ENCODE peak calls at places on chromosomes 7 and 10, in five cellular contexts. G is adrenal gland; W is A549; I is naive thymus-derived CD4-positive, alpha-beta T cell; E is GM23248. D is an unnamed sample. For H3K4me1, the result is how much of the 10 kb centered on the place peaks cover.

GRCh38 chr10:52232561-52233350 is 81.3 kb upstream of the DKK1 start:
- DNase-seq in G (no peak), W (peak), I (no peak), E (peak), D (no peak)

GRCh38 chr10:132075909-132076577 is 10.3 kb downstream of the JAKMIP3 start:
- DNase-seq in G (no peak), W (no peak), I (no peak), E (no peak), D (no peak)

GRCh38 chr10:102856758-102857424 is 2.8 kb downstream of the BORCS7 start:
- DNase-seq in G (peak), W (no peak), I (no peak), E (no peak), D (no peak)

GRCh38 chr10:119859422-119860258 is 13.0 kb downstream of the MCMBP start:
- DNase-seq in G (no peak), W (peak), I (peak), E (peak), D (no peak)

GRCh38 chr10:1938317-1938716 is 201.0 kb upstream of the ADARB2 start:
- DNase-seq in G (no peak), W (no peak), I (peak), E (no peak), D (no peak)

GRCh38 chr10:132328738-132329137 is 3.3 kb upstream of the LRRC27 start:
- DNase-seq in G (no peak), W (no peak), I (no peak), E (peak), D (no peak)

GRCh38 chr7:5702876-5703571 is 78.4 kb downstream of the RNF216 start:
- DNase-seq in G (no peak), W (no peak), I (no peak), E (peak), D (no peak)

GRCh38 chr7:12220321-12221046 is 9.4 kb downstream of the TMEM106B start:
- DNase-seq in G (no peak), W (no peak), I (no peak), E (no peak), D (no peak)

GRCh38 chr7:31122649-31123058 is 70.5 kb downstream of the ADCYAP1R1 start:
- DNase-seq in G (peak), W (peak), I (no peak), E (peak), D (peak)

GRCh38 chr7:150629347-150629746 is 2.8 kb downstream of the GIMAP6 start:
- DNase-seq in G (no peak), W (no peak), I (no peak), E (no peak), D (no peak)

GRCh38 chr10:24893127-24893526 is 59.3 kb downstream of the PRTFDC1 start:
- DNase-seq in G (no peak), W (no peak), I (no peak), E (no peak), D (no peak)

GRCh38 chr10:24894728-24895127 is 57.7 kb downstream of the PRTFDC1 start:
- DNase-seq in G (no peak), W (no peak), I (peak), E (no peak), D (no peak)

GRCh38 chr10:24897326-24897926 is 55.0 kb downstream of the PRTFDC1 start:
- DNase-seq in G (no peak), W (peak), I (no peak), E (peak), D (no peak)

GRCh38 chr10:24891823-24892222 is 60.6 kb downstream of the PRTFDC1 start:
- DNase-seq in G (no peak), W (no peak), I (no peak), E (peak), D (no peak)

GRCh38 chr10:24894309-24894708 is 58.1 kb downstream of the PRTFDC1 start:
- DNase-seq in G (no peak), W (no peak), I (no peak), E (peak), D (no peak)
- H3K4me1 ChIP-seq in G (under half), W (half or more), I (under half), E (under half), D (under half)

GRCh38 chr7:2864204-2864985 is 20.3 kb upstream of the GNA12 start:
- DNase-seq in G (no peak), W (no peak), I (no peak), E (peak), D (no peak)

GRCh38 chr7:2864999-2865670 is 21.0 kb upstream of the GNA12 start:
- DNase-seq in G (peak), W (peak), I (peak), E (peak), D (no peak)

GRCh38 chr7:2863461-2864066 is 19.5 kb upstream of the GNA12 start:
- DNase-seq in G (peak), W (peak), I (no peak), E (peak), D (peak)

GRCh38 chr7:2869981-2870380 is 25.9 kb upstream of the GNA12 start:
- DNase-seq in G (no peak), W (no peak), I (no peak), E (no peak), D (no peak)

GRCh38 chr7:2866601-2867000 is 22.5 kb upstream of the GNA12 start:
- DNase-seq in G (no peak), W (no peak), I (no peak), E (no peak), D (no peak)
- H3K4me1 ChIP-seq in G (under half), W (under half), I (under half), E (under half), D (under half)

DNA sequence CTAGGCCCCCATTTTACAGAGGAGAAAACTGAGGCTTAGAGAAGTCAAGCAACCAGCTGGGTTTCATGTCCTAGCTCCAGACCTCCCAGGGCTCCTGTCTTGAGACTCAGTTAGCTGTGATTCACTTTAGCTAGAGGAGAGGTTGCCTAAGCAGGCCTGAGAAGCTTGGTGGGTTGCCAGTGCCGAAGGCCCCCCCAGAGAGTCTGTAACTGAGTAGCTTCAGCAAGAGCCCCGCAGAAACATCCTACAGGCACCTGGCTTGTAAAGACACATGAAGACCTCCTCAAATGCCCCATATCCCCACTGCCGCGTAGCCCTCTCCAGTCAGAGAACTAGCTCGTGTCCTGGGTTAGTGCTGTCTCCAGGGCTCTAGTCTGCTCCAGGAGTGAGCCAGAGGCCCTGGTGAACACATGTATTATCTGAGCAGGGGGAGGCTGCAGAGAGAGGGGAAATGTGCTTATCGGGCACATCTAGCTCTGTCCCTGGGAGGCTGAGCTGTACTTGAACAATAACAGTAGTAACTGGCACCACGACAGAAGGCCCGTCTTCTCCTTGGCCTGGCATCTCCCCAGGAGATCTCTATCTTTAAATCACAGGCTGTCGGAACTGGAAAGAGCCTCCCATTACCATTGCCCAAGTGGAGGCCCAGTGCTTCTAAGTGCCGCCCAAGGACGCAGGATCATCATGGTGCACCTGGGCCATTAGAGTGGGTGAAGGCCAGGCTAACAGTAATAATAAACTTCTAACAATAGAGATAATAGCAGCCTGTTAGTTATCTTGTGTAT is 28.9 kb downstream of the UNC5B start:
- DNase-seq in G (no peak), W (no peak), I (no peak), E (peak), D (no peak)
- H3K4me1 ChIP-seq in G (half or more), W (under half), I (under half), E (under half), D (under half)

GRCh38 chr10:44400553-44400952 is 15.7 kb upstream of the CXCL12 start:
- DNase-seq in G (no peak), W (no peak), I (no peak), E (no peak), D (no peak)

GRCh38 chr10:44397476-44398225 is 12.8 kb upstream of the CXCL12 start:
- DNase-seq in G (no peak), W (no peak), I (no peak), E (peak), D (peak)

GRCh38 chr10:44398747-44399477 is 14.0 kb upstream of the CXCL12 start:
- DNase-seq in G (no peak), W (no peak), I (no peak), E (no peak), D (peak)

GRCh38 chr10:44398271-44398670 is 13.4 kb upstream of the CXCL12 start:
- DNase-seq in G (no peak), W (no peak), I (no peak), E (no peak), D (no peak)

GRCh38 chr10:44399478-44400451 is 14.9 kb upstream of the CXCL12 start:
- DNase-seq in G (no peak), W (no peak), I (no peak), E (peak), D (peak)
- H3K4me1 ChIP-seq in G (under half), W (under half), I (under half), E (under half), D (under half)

GRCh38 chr10:114404171-114405010 is at the start of gene AFAP1L2:
- DNase-seq in G (peak), W (peak), I (no peak), E (peak), D (no peak)

GRCh38 chr10:114402233-114402632 is 2.1 kb downstream of the AFAP1L2 start:
- DNase-seq in G (no peak), W (no peak), I (no peak), E (no peak), D (no peak)

GRCh38 chr10:114401195-114401741 is 3.0 kb downstream of the AFAP1L2 start:
- DNase-seq in G (no peak), W (no peak), I (no peak), E (peak), D (peak)

GRCh38 chr10:114403545-114404161 is 649 bp downstream of the AFAP1L2 start:
- DNase-seq in G (no peak), W (peak), I (no peak), E (peak), D (no peak)

DNA sequence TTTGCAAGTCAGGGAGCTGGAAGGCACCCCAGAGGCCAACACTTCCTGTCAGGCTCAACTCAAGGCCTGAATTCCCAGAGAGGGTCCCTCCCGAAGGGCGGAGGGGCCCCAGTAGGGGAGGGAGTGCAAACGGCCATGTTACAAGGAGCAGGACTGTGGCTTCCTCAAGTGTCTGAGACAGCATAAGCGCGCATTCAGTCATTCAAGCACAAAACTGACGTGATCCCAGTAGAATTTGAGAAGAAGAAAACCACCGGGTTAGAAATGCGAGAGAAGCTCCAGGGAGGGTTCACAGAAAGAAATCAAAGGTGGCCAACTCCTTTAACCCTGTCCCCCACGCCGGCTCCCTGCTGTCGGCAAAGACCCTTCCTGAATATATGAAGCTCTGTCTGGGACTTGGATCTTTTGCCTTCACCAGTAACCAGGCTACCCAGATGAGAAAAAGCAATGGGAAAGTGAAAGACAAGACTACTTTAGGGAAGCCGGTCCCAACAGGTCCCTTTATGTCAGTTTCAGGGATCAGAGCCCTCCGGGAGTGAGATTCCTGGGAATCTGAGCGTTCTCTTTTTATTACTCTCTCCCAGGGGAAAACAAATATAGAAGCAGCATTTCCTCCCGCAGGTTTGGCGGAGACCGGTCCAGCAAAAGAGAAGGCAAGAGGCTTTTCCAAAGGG is 1.3 kb downstream of the AFAP1L2 start:
- DNase-seq in G (no peak), W (no peak), I (no peak), E (no peak), D (no peak)
- H3K4me1 ChIP-seq in G (under half), W (under half), I (under half), E (under half), D (under half)

GRCh38 chr10:93422121-93422520 is 60.0 kb downstream of the MYOF start:
- DNase-seq in G (no peak), W (no peak), I (no peak), E (no peak), D (no peak)
- H3K4me1 ChIP-seq in G (under half), W (under half), I (under half), E (under half), D (under half)

DNA sequence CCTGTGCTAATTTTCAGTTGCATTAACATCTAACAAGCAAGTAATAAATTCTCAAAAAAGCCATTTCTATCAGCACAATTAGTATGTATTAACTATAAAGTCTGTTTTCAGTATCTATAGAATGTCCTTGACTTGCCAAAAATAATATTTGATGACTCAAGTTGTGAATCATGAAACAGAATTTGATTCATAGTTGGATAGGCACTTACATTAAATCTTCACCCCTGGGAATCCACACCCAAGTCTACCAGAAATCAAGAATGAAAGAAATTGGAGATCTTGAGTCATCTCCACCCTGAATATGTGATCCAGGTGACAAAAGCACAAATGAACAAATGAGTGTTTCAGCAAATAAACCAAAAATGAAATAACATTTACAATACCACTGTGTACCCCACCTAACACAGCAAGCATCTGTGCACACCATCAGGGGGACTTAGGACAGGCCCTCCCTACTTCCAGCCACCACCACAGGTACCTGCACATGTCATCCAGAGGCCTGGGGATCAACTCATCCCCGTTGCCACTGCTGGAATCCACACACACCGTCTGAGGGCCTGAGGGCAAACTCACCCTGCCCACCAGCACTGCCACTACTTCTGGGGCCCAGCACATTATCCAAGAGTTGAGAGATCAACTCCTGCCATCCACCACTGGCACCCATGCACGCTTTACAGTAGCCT is 160.1 kb downstream of the MTERF1 start:
- DNase-seq in G (no peak), W (no peak), I (no peak), E (peak), D (no peak)
- H3K4me1 ChIP-seq in G (under half), W (under half), I (under half), E (under half), D (under half)

GRCh38 chr7:37445800-37446199 is 2.9 kb downstream of the ELMO1 start:
- DNase-seq in G (no peak), W (no peak), I (no peak), E (no peak), D (no peak)

GRCh38 chr7:37446371-37446770 is 2.3 kb downstream of the ELMO1 start:
- DNase-seq in G (no peak), W (no peak), I (no peak), E (no peak), D (no peak)

GRCh38 chr7:37442268-37442667 is 6.4 kb downstream of the ELMO1 start:
- DNase-seq in G (no peak), W (no peak), I (no peak), E (no peak), D (no peak)

GRCh38 chr7:37448057-37448636 is 517 bp downstream of the ELMO1 start:
- DNase-seq in G (no peak), W (peak), I (no peak), E (peak), D (no peak)

DNA sequence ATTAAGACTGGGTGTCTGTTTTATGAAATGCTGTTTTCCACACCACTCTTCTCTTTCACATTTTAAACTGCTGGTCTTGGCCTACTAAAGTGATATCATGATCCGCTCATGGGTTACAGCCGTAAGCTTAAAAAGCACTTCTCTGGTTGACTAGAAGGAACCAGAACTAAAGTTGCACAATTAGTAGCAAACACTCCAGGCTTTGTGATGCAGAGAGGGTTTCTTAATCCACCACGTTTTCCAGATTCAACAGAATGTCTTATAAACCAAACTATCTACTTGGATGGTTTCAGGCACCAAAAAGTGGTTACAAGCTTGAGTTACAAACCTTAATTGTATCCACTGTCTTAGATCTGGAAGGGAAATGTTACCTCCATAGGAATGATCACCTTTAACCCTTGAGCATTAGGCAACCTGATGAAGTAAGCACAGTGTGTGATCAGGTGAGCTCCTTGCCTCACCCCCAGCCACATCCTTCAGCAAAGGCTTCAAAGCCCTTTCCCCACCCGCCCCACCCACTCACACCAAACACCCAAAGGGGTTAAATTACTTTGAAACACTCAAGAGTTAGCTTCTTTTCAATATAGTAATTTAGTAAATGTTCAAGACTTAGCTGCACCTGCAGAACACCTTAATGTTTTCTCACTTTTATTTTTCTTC is 3.5 kb downstream of the ELMO1 start:
- DNase-seq in G (no peak), W (no peak), I (no peak), E (no peak), D (no peak)
- H3K4me1 ChIP-seq in G (under half), W (under half), I (half or more), E (under half), D (under half)

D was measured in ascending aorta.